ENCODE peak calls at places on chromosomes 13 and 19, in ten cellular contexts. One of them, this sample, is unnamed.

GRCh38 chr19:45186509-45187334 is 8.1 kb downstream of the BLOC1S3 start:
- DNase-seq in activated T-helper 2 cell treated with anti-CD3 and anti-CD28 coated beads, Interferon-gamma antibody, Interleukin-2, Interleukin-4, amounts not matched to agents 10 μg/mL and 5 μg/mL and 100 μg/mL, durations not matched to agents 14 hours and 24 hours and 36 hours: no peak
- DNase-seq in T-helper 1 cell: no peak
- DNase-seq in activated CD8-positive, alpha-beta memory T cell treated with anti-CD3 and anti-CD28 coated beads, Interleukin-2, amount 50 U/mL, for 48 hours: no peak
- DNase-seq in naive thymus-derived CD8-positive, alpha-beta T cell: no peak
- DNase-seq in Daoy: no peak
- DNase-seq in T-cell: no peak
- DNase-seq in COR-L47: peak
- DNase-seq in stimulated activated CD4-positive, alpha-beta T cell treated with anti-CD3 and anti-CD28 coated beads, Interleukin-2, amount 100 ng/mL, for 4 hours: no peak
- DNase-seq in astrocyte of the spinal cord: peak
- DNase-seq in this sample: no peak

GRCh38 chr19:55068803-55069136 is 5.8 kb upstream of the RDH13 start:
- DNase-seq in T-cell: no peak
- DNase-seq in naive thymus-derived CD8-positive, alpha-beta T cell: no peak
- DNase-seq in stimulated activated CD4-positive, alpha-beta T cell treated with anti-CD3 and anti-CD28 coated beads, Interleukin-2, amount 100 ng/mL, for 4 hours: no peak
- DNase-seq in astrocyte of the spinal cord: no peak
- DNase-seq in activated T-helper 2 cell treated with anti-CD3 and anti-CD28 coated beads, Interferon-gamma antibody, Interleukin-2, Interleukin-4, amounts not matched to agents 10 μg/mL and 5 μg/mL and 100 μg/mL, durations not matched to agents 14 hours and 24 hours and 36 hours: no peak
- DNase-seq in COR-L47: no peak
- DNase-seq in Daoy: no peak
- DNase-seq in activated CD8-positive, alpha-beta memory T cell treated with anti-CD3 and anti-CD28 coated beads, Interleukin-2, amount 50 U/mL, for 48 hours: no peak
- DNase-seq in T-helper 1 cell: no peak
- DNase-seq in this sample: no peak

GRCh38 chr13:59012731-59013130 is 1151.0 kb downstream of the DIAPH3 start:
- DNase-seq in astrocyte of the spinal cord: no peak
- DNase-seq in activated CD8-positive, alpha-beta memory T cell treated with anti-CD3 and anti-CD28 coated beads, Interleukin-2, amount 50 U/mL, for 48 hours: no peak
- DNase-seq in COR-L47: no peak
- DNase-seq in stimulated activated CD4-positive, alpha-beta T cell treated with anti-CD3 and anti-CD28 coated beads, Interleukin-2, amount 100 ng/mL, for 4 hours: no peak
- DNase-seq in Daoy: no peak
- DNase-seq in activated T-helper 2 cell treated with anti-CD3 and anti-CD28 coated beads, Interferon-gamma antibody, Interleukin-2, Interleukin-4, amounts not matched to agents 10 μg/mL and 5 μg/mL and 100 μg/mL, durations not matched to agents 14 hours and 24 hours and 36 hours: no peak
- DNase-seq in T-helper 1 cell: no peak
- DNase-seq in T-cell: no peak
- DNase-seq in naive thymus-derived CD8-positive, alpha-beta T cell: no peak
- DNase-seq in this sample: no peak

GRCh38 chr19:39796000-39796498 is 17.4 kb downstream of the LEUTX start:
- DNase-seq in naive thymus-derived CD8-positive, alpha-beta T cell: no peak
- DNase-seq in T-cell: no peak
- DNase-seq in stimulated activated CD4-positive, alpha-beta T cell treated with anti-CD3 and anti-CD28 coated beads, Interleukin-2, amount 100 ng/mL, for 4 hours: no peak
- DNase-seq in activated T-helper 2 cell treated with anti-CD3 and anti-CD28 coated beads, Interferon-gamma antibody, Interleukin-2, Interleukin-4, amounts not matched to agents 10 μg/mL and 5 μg/mL and 100 μg/mL, durations not matched to agents 14 hours and 24 hours and 36 hours: no peak
- DNase-seq in Daoy: no peak
- DNase-seq in T-helper 1 cell: no peak
- DNase-seq in activated CD8-positive, alpha-beta memory T cell treated with anti-CD3 and anti-CD28 coated beads, Interleukin-2, amount 50 U/mL, for 48 hours: no peak
- DNase-seq in COR-L47: no peak
- DNase-seq in astrocyte of the spinal cord: no peak
- DNase-seq in this sample: no peak

GRCh38 chr19:31285744-31286143 is 63.5 kb downstream of the TSHZ3 start:
- DNase-seq in activated CD8-positive, alpha-beta memory T cell treated with anti-CD3 and anti-CD28 coated beads, Interleukin-2, amount 50 U/mL, for 48 hours: no peak
- DNase-seq in stimulated activated CD4-positive, alpha-beta T cell treated with anti-CD3 and anti-CD28 coated beads, Interleukin-2, amount 100 ng/mL, for 4 hours: no peak
- DNase-seq in T-helper 1 cell: no peak
- DNase-seq in COR-L47: no peak
- DNase-seq in astrocyte of the spinal cord: peak
- DNase-seq in T-cell: no peak
- DNase-seq in naive thymus-derived CD8-positive, alpha-beta T cell: no peak
- DNase-seq in Daoy: peak
- DNase-seq in activated T-helper 2 cell treated with anti-CD3 and anti-CD28 coated beads, Interferon-gamma antibody, Interleukin-2, Interleukin-4, amounts not matched to agents 10 μg/mL and 5 μg/mL and 100 μg/mL, durations not matched to agents 14 hours and 24 hours and 36 hours: no peak
- DNase-seq in this sample: no peak

GRCh38 chr19:34323433-34324204 is 41.4 kb upstream of the GPI start:
- DNase-seq in T-helper 1 cell: no peak
- DNase-seq in naive thymus-derived CD8-positive, alpha-beta T cell: no peak
- DNase-seq in stimulated activated CD4-positive, alpha-beta T cell treated with anti-CD3 and anti-CD28 coated beads, Interleukin-2, amount 100 ng/mL, for 4 hours: no peak
- DNase-seq in COR-L47: no peak
- DNase-seq in Daoy: no peak
- DNase-seq in T-cell: no peak
- DNase-seq in activated CD8-positive, alpha-beta memory T cell treated with anti-CD3 and anti-CD28 coated beads, Interleukin-2, amount 50 U/mL, for 48 hours: no peak
- DNase-seq in activated T-helper 2 cell treated with anti-CD3 and anti-CD28 coated beads, Interferon-gamma antibody, Interleukin-2, Interleukin-4, amounts not matched to agents 10 μg/mL and 5 μg/mL and 100 μg/mL, durations not matched to agents 14 hours and 24 hours and 36 hours: no peak
- DNase-seq in astrocyte of the spinal cord: no peak
- DNase-seq in this sample: no peak

GRCh38 chr19:38392707-38393308 is 4.3 kb downstream of the SPRED3 start:
- DNase-seq in naive thymus-derived CD8-positive, alpha-beta T cell: no peak
- DNase-seq in stimulated activated CD4-positive, alpha-beta T cell treated with anti-CD3 and anti-CD28 coated beads, Interleukin-2, amount 100 ng/mL, for 4 hours: no peak
- DNase-seq in Daoy: peak
- DNase-seq in activated T-helper 2 cell treated with anti-CD3 and anti-CD28 coated beads, Interferon-gamma antibody, Interleukin-2, Interleukin-4, amounts not matched to agents 10 μg/mL and 5 μg/mL and 100 μg/mL, durations not matched to agents 14 hours and 24 hours and 36 hours: no peak
- DNase-seq in T-helper 1 cell: no peak
- DNase-seq in activated CD8-positive, alpha-beta memory T cell treated with anti-CD3 and anti-CD28 coated beads, Interleukin-2, amount 50 U/mL, for 48 hours: no peak
- DNase-seq in COR-L47: no peak
- DNase-seq in T-cell: no peak
- DNase-seq in astrocyte of the spinal cord: peak
- DNase-seq in this sample: no peak

GRCh38 chr19:42081584-42082258 is 5.8 kb downstream of the ZNF574 start:
- DNase-seq in Daoy: peak
- DNase-seq in activated CD8-positive, alpha-beta memory T cell treated with anti-CD3 and anti-CD28 coated beads, Interleukin-2, amount 50 U/mL, for 48 hours: no peak
- DNase-seq in naive thymus-derived CD8-positive, alpha-beta T cell: no peak
- DNase-seq in astrocyte of the spinal cord: peak
- DNase-seq in COR-L47: no peak
- DNase-seq in T-cell: no peak
- DNase-seq in activated T-helper 2 cell treated with anti-CD3 and anti-CD28 coated beads, Interferon-gamma antibody, Interleukin-2, Interleukin-4, amounts not matched to agents 10 μg/mL and 5 μg/mL and 100 μg/mL, durations not matched to agents 14 hours and 24 hours and 36 hours: no peak
- DNase-seq in T-helper 1 cell: peak
- DNase-seq in stimulated activated CD4-positive, alpha-beta T cell treated with anti-CD3 and anti-CD28 coated beads, Interleukin-2, amount 100 ng/mL, for 4 hours: no peak
- DNase-seq in this sample: no peak

GRCh38 chr13:24228852-24229458 is 68.4 kb downstream of the SPATA13 start:
- DNase-seq in COR-L47: peak
- DNase-seq in T-helper 1 cell: peak
- DNase-seq in T-cell: no peak
- DNase-seq in naive thymus-derived CD8-positive, alpha-beta T cell: peak
- DNase-seq in Daoy: peak
- DNase-seq in activated CD8-positive, alpha-beta memory T cell treated with anti-CD3 and anti-CD28 coated beads, Interleukin-2, amount 50 U/mL, for 48 hours: no peak
- DNase-seq in activated T-helper 2 cell treated with anti-CD3 and anti-CD28 coated beads, Interferon-gamma antibody, Interleukin-2, Interleukin-4, amounts not matched to agents 10 μg/mL and 5 μg/mL and 100 μg/mL, durations not matched to agents 14 hours and 24 hours and 36 hours: no peak
- DNase-seq in astrocyte of the spinal cord: peak
- DNase-seq in stimulated activated CD4-positive, alpha-beta T cell treated with anti-CD3 and anti-CD28 coated beads, Interleukin-2, amount 100 ng/mL, for 4 hours: peak
- DNase-seq in this sample: no peak

GRCh38 chr13:46624353-46624752 is 71.4 kb downstream of the LRCH1 start:
- DNase-seq in COR-L47: no peak
- DNase-seq in activated CD8-positive, alpha-beta memory T cell treated with anti-CD3 and anti-CD28 coated beads, Interleukin-2, amount 50 U/mL, for 48 hours: no peak
- DNase-seq in activated T-helper 2 cell treated with anti-CD3 and anti-CD28 coated beads, Interferon-gamma antibody, Interleukin-2, Interleukin-4, amounts not matched to agents 10 μg/mL and 5 μg/mL and 100 μg/mL, durations not matched to agents 14 hours and 24 hours and 36 hours: no peak
- DNase-seq in Daoy: no peak
- DNase-seq in astrocyte of the spinal cord: no peak
- DNase-seq in naive thymus-derived CD8-positive, alpha-beta T cell: no peak
- DNase-seq in T-helper 1 cell: no peak
- DNase-seq in stimulated activated CD4-positive, alpha-beta T cell treated with anti-CD3 and anti-CD28 coated beads, Interleukin-2, amount 100 ng/mL, for 4 hours: no peak
- DNase-seq in T-cell: no peak
- DNase-seq in this sample: no peak

GRCh38 chr13:113373811-113374485 is 10.0 kb upstream of the GRTP1 start:
- DNase-seq in T-helper 1 cell: no peak
- DNase-seq in naive thymus-derived CD8-positive, alpha-beta T cell: no peak
- DNase-seq in astrocyte of the spinal cord: no peak
- DNase-seq in T-cell: no peak
- DNase-seq in activated CD8-positive, alpha-beta memory T cell treated with anti-CD3 and anti-CD28 coated beads, Interleukin-2, amount 50 U/mL, for 48 hours: no peak
- DNase-seq in COR-L47: no peak
- DNase-seq in stimulated activated CD4-positive, alpha-beta T cell treated with anti-CD3 and anti-CD28 coated beads, Interleukin-2, amount 100 ng/mL, for 4 hours: no peak
- DNase-seq in activated T-helper 2 cell treated with anti-CD3 and anti-CD28 coated beads, Interferon-gamma antibody, Interleukin-2, Interleukin-4, amounts not matched to agents 10 μg/mL and 5 μg/mL and 100 μg/mL, durations not matched to agents 14 hours and 24 hours and 36 hours: no peak
- DNase-seq in Daoy: no peak
- DNase-seq in this sample: no peak

This sample was measured in progenitor cell of endocrine pancreas.